ENCODE peak calls at places on chromosomes 2 and 18, in four cellular contexts. K is transverse colon, F is body of pancreas, X is breast epithelium. Z is an unnamed sample.

GRCh38 chr2:63661076-63661475 is 72.3 kb downstream of the MDH1 start:
- DNase-seq in K (no peak), F (no peak), X (no peak), Z (no peak)

GRCh38 chr2:59584958-59585357 is 968.5 kb downstream of the BCL11A start:
- DNase-seq in K (peak), F (no peak), X (no peak), Z (no peak)

GRCh38 chr2:158598856-158599517 is 142.2 kb downstream of the PKP4 start:
- DNase-seq in K (no peak), F (no peak), X (no peak), Z (no peak)

GRCh38 chr2:118750959-118751565 is 96.4 kb downstream of the EN1 start:
- DNase-seq in K (no peak), F (peak), X (no peak), Z (no peak)

GRCh38 chr2:65037178-65037577 is 19.0 kb upstream of the CEP68 start:
- DNase-seq in K (no peak), F (no peak), X (no peak), Z (no peak)

GRCh38 chr2:197201874-197202273 is 108.7 kb downstream of the ANKRD44 start:
- DNase-seq in K (no peak), F (no peak), X (no peak), Z (no peak)

GRCh38 chr2:2701813-2702212 is 370.7 kb upstream of the MYT1L start:
- DNase-seq in K (no peak), F (no peak), X (no peak), Z (no peak)

GRCh38 chr2:172148246-172148645 is 45.5 kb upstream of the DLX2 start:
- DNase-seq in K (no peak), F (no peak), X (no peak), Z (no peak)

GRCh38 chr2:61690078-61690477 is 151.9 kb upstream of the XPO1 start:
- DNase-seq in K (no peak), F (no peak), X (no peak), Z (no peak)

GRCh38 chr2:8222979-8223730 is 458.7 kb upstream of the ID2 start:
- DNase-seq in K (no peak), F (no peak), X (no peak), Z (no peak)

GRCh38 chr18:78659748-78660147 is 319.9 kb upstream of the SALL3 start:
- DNase-seq in K (no peak), F (no peak), X (no peak), Z (no peak)

GRCh38 chr2:238287702-238288649 is at the start of gene PER2:
- DNase-seq in K (peak), F (peak), X (peak), Z (peak)

GRCh38 chr2:3377279-3377611 is 373 bp downstream of the EIPR1 start:
- DNase-seq in K (no peak), F (no peak), X (no peak), Z (peak)

GRCh38 chr2:201432038-201432437 is 19.2 kb downstream of the TRAK2 start:
- DNase-seq in K (no peak), F (no peak), X (no peak), Z (no peak)

GRCh38 chr2:160703648-160704585 is 210.3 kb upstream of the RBMS1 start:
- DNase-seq in K (peak), F (no peak), X (no peak), Z (no peak)

GRCh38 chr2:238700122-238700457 is 147.8 kb upstream of the TWIST2 start:
- DNase-seq in K (peak), F (peak), X (no peak), Z (no peak)

GRCh38 chr2:71925268-71926097 is 222.2 kb downstream of the CYP26B1 start:
- DNase-seq in K (no peak), F (no peak), X (no peak), Z (peak)

GRCh38 chr2:231411871-231412615 is 16.5 kb downstream of the B3GNT7 start:
- DNase-seq in K (peak), F (peak), X (peak), Z (peak)

GRCh38 chr2:176553685-176554106 is 284.5 kb downstream of the MTX2 start:
- DNase-seq in K (peak), F (peak), X (peak), Z (peak)

GRCh38 chr2:41414486-41415230 is 633.2 kb upstream of the PKDCC start:
- DNase-seq in K (no peak), F (no peak), X (no peak), Z (peak)

GRCh38 chr2:78145395-78145996 is 623.3 kb upstream of the LRRTM4 start:
- DNase-seq in K (no peak), F (no peak), X (no peak), Z (no peak)

GRCh38 chr2:63734510-63734909 is 107.2 kb upstream of the UGP2 start:
- DNase-seq in K (no peak), F (no peak), X (no peak), Z (no peak)

GRCh38 chr18:22432672-22433137 is 15.0 kb upstream of the CTAGE1 start:
- DNase-seq in K (peak), F (peak), X (no peak), Z (peak)

GRCh38 chr2:102553601-102554000 is 65.8 kb upstream of the SLC9A2 start:
- DNase-seq in K (no peak), F (no peak), X (no peak), Z (no peak)

GRCh38 chr2:45329045-45329677 is 281.9 kb downstream of the SRBD1 start:
- DNase-seq in K (no peak), F (peak), X (no peak), Z (peak)

GRCh38 chr18:57807336-57808117 is 4.4 kb upstream of the ATP8B1 start:
- DNase-seq in K (no peak), F (no peak), X (no peak), Z (no peak)

GRCh38 chr2:230134496-230135073 is 65.9 kb upstream of the SLC16A14 start:
- DNase-seq in K (no peak), F (no peak), X (no peak), Z (peak)

GRCh38 chr2:9360701-9361100 is 62.6 kb downstream of the ITGB1BP1 start:
- DNase-seq in K (no peak), F (no peak), X (no peak), Z (no peak)

GRCh38 chr2:85732467-85733120 is 21.2 kb upstream of the ATOH8 start:
- DNase-seq in K (no peak), F (no peak), X (no peak), Z (no peak)

GRCh38 chr2:264493-265468 is at the start of gene ACP1:
- DNase-seq in K (peak), F (peak), X (peak), Z (peak)
- TF ChIP-seq POLR2A in K (peak), F (peak), X (peak), Z (peak)

DNA sequence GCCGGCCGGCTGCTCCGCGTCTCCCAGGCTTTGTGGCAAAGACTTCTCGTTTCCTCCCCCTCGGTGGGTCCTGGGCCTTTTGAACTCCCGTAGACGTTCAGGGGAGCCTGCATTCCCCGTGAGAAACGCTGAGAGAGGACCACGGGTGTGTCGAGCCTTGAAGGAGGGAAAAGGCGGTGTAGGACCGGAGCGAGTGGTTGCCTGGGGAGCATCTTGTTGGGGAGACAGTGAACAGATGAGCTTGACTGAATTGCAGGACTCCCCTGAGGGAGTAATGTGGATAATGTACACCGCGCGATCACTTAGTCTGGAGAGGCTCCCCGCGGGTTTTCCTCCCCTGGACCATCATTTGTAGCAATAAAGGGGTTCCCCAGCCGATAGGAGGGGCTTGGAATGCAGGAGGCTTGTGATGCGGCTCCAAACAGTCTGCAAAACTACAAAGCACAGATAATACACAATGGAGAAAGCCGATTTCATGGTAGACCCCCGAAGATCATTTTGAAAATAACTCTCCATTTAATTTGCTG is 769 bp downstream of the ALMS1 start:
- DNase-seq in K (no peak), F (no peak), X (no peak), Z (no peak)
- TF ChIP-seq POLR2A in K (no peak), F (no peak), X (no peak), Z (peak)

GRCh38 chr2:189559579-189560272 is 20.9 kb downstream of the SLC40A1 start:
- DNase-seq in K (no peak), F (no peak), X (no peak), Z (no peak)
- TF ChIP-seq POLR2A in K (no peak), F (no peak), X (no peak), Z (no peak)

GRCh38 chr2:113895301-113895700 is 5.4 kb downstream of the ACTR3 start:
- DNase-seq in K (no peak), F (no peak), X (no peak), Z (no peak)
- TF ChIP-seq POLR2A in K (no peak), F (no peak), X (no peak), Z (no peak)

GRCh38 chr2:218332920-218333645 is 23.6 kb upstream of the CATIP start:
- DNase-seq in K (no peak), F (no peak), X (no peak), Z (no peak)
- TF ChIP-seq POLR2A in K (no peak), F (peak), X (no peak), Z (no peak)

DNA sequence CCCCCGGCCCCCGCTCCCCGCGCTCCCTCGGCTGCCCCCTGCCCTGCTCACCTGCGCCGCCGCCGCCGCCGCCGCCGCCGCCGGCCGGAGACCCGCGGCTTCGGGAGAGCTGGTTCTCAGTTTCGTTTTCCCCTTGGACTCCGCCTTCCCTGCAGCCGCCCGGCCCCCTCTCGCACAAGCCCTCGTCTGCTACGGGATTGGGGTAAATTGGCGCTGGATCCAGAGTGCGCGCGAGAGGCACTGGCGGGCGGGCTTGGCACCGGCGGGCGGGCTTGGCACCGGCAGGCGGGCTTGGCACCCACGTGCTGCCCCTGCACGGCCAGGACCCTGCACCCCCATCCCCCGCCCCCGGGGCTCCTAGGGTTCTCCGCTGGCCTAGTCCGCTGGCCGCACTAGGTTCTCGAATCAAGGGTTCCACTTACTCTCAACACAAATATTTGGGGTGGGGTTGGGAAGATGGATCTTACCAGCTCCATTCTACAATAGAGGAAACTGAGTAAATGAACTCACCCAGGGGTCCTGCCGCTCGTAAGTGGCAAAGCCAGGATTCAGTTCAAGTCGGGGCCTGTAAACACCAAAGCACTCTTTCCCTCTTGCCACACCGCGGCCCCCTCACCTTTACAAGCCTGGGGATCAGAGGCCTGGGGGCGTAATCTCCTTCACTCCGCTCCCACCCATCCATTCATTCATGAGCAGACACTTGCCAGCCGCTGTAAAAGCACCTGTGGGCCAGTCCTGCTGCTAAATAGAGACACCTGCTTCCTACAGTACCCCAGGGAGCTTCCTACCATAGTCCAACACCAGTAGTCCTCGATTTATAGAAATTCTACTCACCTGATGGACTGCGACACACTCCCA is at the start of gene EIF2AK2:
- DNase-seq in K (peak), F (peak), X (peak), Z (peak)
- TF ChIP-seq POLR2A in K (peak), F (peak), X (no peak), Z (peak)

DNA sequence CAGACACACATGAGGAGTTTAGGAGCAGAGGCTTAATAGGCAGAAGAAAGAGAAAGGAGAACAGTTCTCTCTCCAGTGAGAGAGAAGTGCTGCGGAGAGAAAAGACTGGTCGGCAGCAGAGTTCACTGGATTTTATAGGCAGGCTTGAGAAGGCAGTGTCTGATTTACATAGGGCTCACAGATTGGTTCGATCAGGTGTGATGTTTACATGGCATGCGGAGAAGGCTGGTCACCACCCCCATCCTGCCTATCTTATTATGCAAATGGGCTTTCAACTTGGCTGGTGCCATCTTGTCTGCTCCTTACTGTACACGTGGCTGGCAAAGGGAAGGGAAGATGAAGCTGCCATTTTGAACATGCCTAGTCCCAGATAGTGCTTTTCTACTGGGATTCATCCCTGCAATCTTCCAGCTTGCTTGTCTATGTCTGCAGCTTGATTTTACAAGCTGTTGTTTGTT is 113.4 kb downstream of the AP1S3 start:
- DNase-seq in K (no peak), F (no peak), X (no peak), Z (no peak)
- TF ChIP-seq POLR2A in K (no peak), F (no peak), X (no peak), Z (no peak)

Z was measured in H54.